ENCODE peak calls at places on chromosomes 11 and 22, in ten cellular contexts. O is ovary; I is IMR-90; G is right atrium auricular region; Q is prostate gland; Z is uterus; X is SJSA1; S is left ventricle myocardium inferior; T is tibial nerve; B is CD8-positive, alpha-beta memory T cell. F is an unnamed sample. For H3K4me1 and H3K27me3, the result is how much of the 10 kb centered on the place peaks cover.

GRCh38 chr11:118008271-118008903 is 22.2 kb downstream of the IL10RA start:
- DNase-seq in O (no peak), S (no peak), Q (no peak), Z (no peak), G (peak), I (no peak), X (no peak), T (no peak), B (no peak), F (no peak)

GRCh38 chr11:101126551-101127347 is 2.9 kb downstream of the PGR start:
- DNase-seq in Q (no peak), T (peak), O (peak), Z (peak), S (peak), G (peak), B (no peak), X (no peak), I (no peak), F (no peak)

GRCh38 chr11:22792497-22792896 is 37.1 kb downstream of the SVIP start:
- DNase-seq in O (no peak), S (no peak), Q (no peak), Z (no peak), T (no peak), G (no peak), B (no peak), I (peak), X (peak), F (peak)

GRCh38 chr22:40709752-40710413 is 30.6 kb downstream of the MCHR1 start:
- DNase-seq in X (no peak), S (peak), O (peak), T (peak), I (peak), Q (no peak), G (peak), B (no peak), Z (peak), F (no peak)

GRCh38 chr11:44003736-44004451 is 43.9 kb upstream of the ACCSL start:
- DNase-seq in T (no peak), Z (no peak), I (no peak), S (no peak), B (no peak), G (peak), Q (no peak), X (peak), O (no peak), F (no peak)

GRCh38 chr22:44181033-44181911 is 547 bp downstream of the PARVG start:
- DNase-seq in G (no peak), Z (no peak), B (peak), Q (no peak), O (no peak), X (peak), I (no peak), S (peak), T (no peak), F (no peak)

GRCh38 chr11:10293423-10294288 is at the start of gene SBF2:
- DNase-seq in S (peak), X (peak), G (peak), Z (peak), I (peak), T (peak), Q (peak), B (peak), O (peak), F (peak)

GRCh38 chr22:37015587-37015878 is 3.7 kb downstream of the TST start:
- DNase-seq in Z (no peak), T (no peak), O (no peak), X (no peak), Q (no peak), B (no peak), S (no peak), G (no peak), I (no peak), F (no peak)

GRCh38 chr22:17085277-17086091 is 684 bp downstream of the IL17RA start:
- DNase-seq in T (no peak), Z (peak), I (no peak), G (no peak), B (peak), Q (no peak), S (peak), O (no peak), X (peak), F (peak)

GRCh38 chr11:64045700-64046099 is 10.0 kb downstream of the FLRT1 start:
- DNase-seq in Z (no peak), X (no peak), T (no peak), Q (no peak), O (no peak), S (no peak), G (no peak), B (no peak), I (no peak), F (no peak)

GRCh38 chr11:11380883-11381282 is 27.8 kb upstream of the CSNK2A3 start:
- DNase-seq in B (no peak), I (no peak), T (no peak), O (no peak), X (no peak), G (no peak), Z (no peak), S (no peak), Q (no peak), F (no peak)

GRCh38 chr11:20759541-20759940 is 90.2 kb downstream of the NELL1 start:
- DNase-seq in X (no peak), T (no peak), I (no peak), Z (no peak), O (no peak), Q (no peak), G (no peak), B (no peak), S (no peak), F (no peak)

GRCh38 chr22:39149915-39150847 is 2.3 kb downstream of the CBX7 start:
- DNase-seq in G (no peak), Q (no peak), I (no peak), Z (no peak), S (no peak), X (no peak), O (peak), B (no peak), T (no peak), F (no peak)
- H3K27ac ChIP-seq in G (peak), Q (peak), I (no peak), Z (peak), S (peak), X (no peak), O (peak), B (no peak), T (peak), F (no peak)

GRCh38 chr22:23223566-23224317 is 43.4 kb downstream of the BCR start:
- DNase-seq in Q (no peak), G (no peak), T (no peak), S (no peak), X (no peak), O (no peak), I (no peak), Z (no peak), B (no peak), F (no peak)
- H3K4me1 ChIP-seq in Q (under half), G (under half), T (under half), S (half or more), X (half or more), O (under half), I (under half), Z (under half), B (half or more), F (under half)

DNA sequence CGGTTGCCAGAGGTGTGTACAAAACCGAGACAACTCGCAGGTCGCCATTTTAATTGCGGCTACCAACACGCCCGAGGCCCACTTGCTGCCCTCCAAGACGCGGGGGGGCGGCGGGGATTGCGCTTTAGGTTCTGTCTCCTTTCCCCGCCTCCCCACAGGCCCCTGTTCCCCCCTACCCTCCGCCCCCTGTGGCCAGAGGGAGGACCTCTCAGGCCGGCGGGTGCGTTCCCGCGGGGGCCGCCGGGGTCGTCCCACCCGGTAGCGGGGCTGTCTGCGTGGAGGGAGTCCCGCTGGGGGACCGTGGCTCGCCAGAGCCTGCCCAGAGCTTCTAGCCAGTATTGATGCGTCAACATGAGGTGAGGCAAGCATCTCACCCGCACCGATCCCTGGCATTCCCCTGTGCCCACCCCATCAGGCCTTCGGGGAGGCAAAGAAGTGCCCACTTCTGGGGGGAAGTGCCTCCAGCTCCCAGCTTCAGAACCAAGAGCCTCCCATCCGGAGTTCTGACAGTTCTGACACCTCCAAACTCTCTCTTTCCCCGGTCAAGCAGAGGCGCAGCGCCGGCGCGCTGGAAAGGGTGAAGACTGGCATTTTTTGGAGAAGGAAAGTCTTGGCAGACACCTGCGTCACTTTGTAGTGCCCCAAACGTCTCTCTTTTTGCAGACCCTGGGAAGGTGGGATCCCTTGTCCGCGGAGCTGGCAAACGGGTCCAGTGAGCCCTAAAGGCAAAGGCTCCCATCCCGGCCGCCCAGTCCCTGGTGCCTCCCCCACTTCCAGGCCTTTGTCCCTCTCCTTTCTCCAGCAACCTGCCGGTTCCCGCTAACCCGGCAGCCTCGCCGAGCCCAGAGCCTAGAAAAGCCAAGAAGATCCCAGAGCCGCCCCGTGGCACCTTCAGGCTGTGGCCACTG is 3.1 kb upstream of the PAX6 start:
- DNase-seq in I (no peak), S (no peak), Q (no peak), T (no peak), G (no peak), B (no peak), X (no peak), Z (no peak), O (no peak), F (no peak)
- H3K27me3 ChIP-seq in I (half or more), S (half or more), Q (half or more), T (under half), G (half or more), B (half or more), X (under half), Z (half or more), O (under half), F (half or more)

DNA sequence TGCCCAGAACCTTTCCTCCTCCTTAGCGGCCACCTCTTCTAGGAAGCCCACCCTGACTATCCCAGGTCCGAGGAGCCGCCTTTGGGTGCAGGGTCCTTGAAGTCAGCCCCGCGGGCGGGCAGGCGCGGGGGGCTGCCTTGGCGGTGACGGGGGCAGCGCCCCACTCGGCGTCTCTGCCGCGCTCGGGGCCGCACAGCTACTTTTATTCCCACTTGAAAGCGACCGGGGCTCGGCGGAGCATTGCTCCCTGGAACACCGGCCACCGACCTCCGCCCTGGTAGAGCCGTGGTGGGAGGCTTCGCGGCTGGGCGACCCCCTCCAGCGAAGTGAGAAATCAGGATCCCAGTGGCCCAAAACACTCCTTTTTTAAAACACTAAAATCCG is 823 bp upstream of the MAPK11 start:
- DNase-seq in T (no peak), I (no peak), O (no peak), X (no peak), Z (no peak), Q (no peak), S (no peak), B (no peak), G (no peak), F (no peak)
- H3K27ac ChIP-seq in T (peak), I (no peak), O (no peak), X (no peak), Z (peak), Q (peak), S (peak), B (no peak), G (peak), F (no peak)

GRCh38 chr11:47950396-47950795 is 30.0 kb upstream of the PTPRJ start:
- DNase-seq in B (peak), I (no peak), O (no peak), T (no peak), G (no peak), Q (no peak), Z (no peak), S (no peak), X (peak), F (no peak)

GRCh38 chr11:47948137-47948536 is 32.2 kb upstream of the PTPRJ start:
- DNase-seq in Q (no peak), X (no peak), I (no peak), T (no peak), B (no peak), Z (no peak), S (no peak), O (no peak), G (no peak), F (no peak)

GRCh38 chr11:47944555-47945128 is 35.7 kb upstream of the PTPRJ start:
- DNase-seq in Z (no peak), Q (no peak), I (no peak), S (no peak), B (no peak), G (no peak), O (no peak), X (no peak), T (no peak), F (peak)

GRCh38 chr11:47943721-47944554 is 36.4 kb upstream of the PTPRJ start:
- DNase-seq in T (no peak), S (no peak), B (no peak), X (no peak), Q (no peak), I (no peak), G (no peak), O (no peak), Z (no peak), F (no peak)

GRCh38 chr11:47946682-47947575 is 33.4 kb upstream of the PTPRJ start:
- DNase-seq in B (no peak), Z (peak), Q (peak), T (peak), I (peak), X (peak), G (peak), S (peak), O (peak), F (peak)
- H3K4me1 ChIP-seq in B (under half), Z (under half), Q (under half), T (under half), I (under half), X (half or more), G (under half), S (under half), O (under half), F (under half)

GRCh38 chr11:61533401-61533800 is 24.9 kb downstream of the LRRC10B start:
- DNase-seq in Q (peak), G (no peak), O (no peak), Z (no peak), T (no peak), I (no peak), B (no peak), X (no peak), S (no peak), F (no peak)

GRCh38 chr11:61533039-61533375 is 24.5 kb downstream of the LRRC10B start:
- DNase-seq in G (no peak), S (no peak), Z (no peak), B (no peak), I (no peak), X (no peak), T (no peak), O (no peak), Q (no peak), F (no peak)

GRCh38 chr11:61529537-61530225 is 21.1 kb downstream of the LRRC10B start:
- DNase-seq in S (peak), Z (no peak), T (peak), I (no peak), G (peak), Q (no peak), X (no peak), O (peak), B (no peak), F (no peak)

GRCh38 chr11:61532136-61533038 is 23.8 kb downstream of the LRRC10B start:
- DNase-seq in O (no peak), S (no peak), G (no peak), B (peak), I (no peak), T (peak), X (no peak), Q (no peak), Z (no peak), F (no peak)

GRCh38 chr11:61531033-61531432 is 22.5 kb downstream of the LRRC10B start:
- DNase-seq in T (no peak), G (no peak), B (no peak), S (no peak), Z (no peak), Q (no peak), X (no peak), O (no peak), I (no peak), F (no peak)
- H3K27me3 ChIP-seq in T (under half), G (under half), B (under half), S (under half), Z (under half), Q (under half), X (half or more), O (under half), I (half or more), F (under half)

DNA sequence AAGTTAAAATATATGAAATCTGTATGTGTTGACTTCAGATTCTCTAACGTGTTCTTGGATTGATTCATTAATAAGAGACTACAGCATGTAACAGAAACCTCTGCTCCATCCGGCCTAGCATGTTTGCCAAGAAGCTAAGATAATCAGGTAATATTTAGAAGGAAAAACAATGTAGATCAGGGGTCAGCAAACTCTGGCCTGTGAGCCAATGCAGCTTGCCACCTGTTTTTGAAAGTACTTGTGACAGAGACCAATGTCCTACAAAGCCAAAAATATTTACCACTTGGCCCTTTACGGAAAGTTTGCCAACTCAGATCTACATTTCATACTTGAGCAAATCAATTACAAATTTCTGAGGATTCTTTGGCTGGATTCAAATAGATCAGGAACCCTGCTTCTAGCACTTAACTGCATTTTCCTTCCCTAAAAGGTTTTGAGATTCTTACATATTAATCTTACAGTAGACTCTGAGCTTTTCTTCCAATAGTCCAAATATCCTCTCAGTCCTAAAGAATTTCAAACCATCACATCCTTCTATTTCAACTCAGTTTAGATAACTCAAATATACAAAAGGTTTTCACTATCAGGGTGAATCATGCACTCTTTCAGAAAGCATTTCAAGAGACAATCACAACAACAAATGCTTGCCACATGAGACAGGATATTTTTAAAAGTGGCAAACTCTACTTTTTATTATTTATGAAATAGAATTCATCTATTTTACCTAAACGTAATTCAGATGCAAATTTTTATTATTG is 29.5 kb downstream of the APOL5 start:
- DNase-seq in S (no peak), I (peak), G (no peak), B (no peak), X (no peak), Q (no peak), O (no peak), T (no peak), Z (no peak), F (no peak)
- H3K27ac ChIP-seq in S (peak), I (peak), G (no peak), B (no peak), X (peak), Q (no peak), O (no peak), T (no peak), Z (no peak), F (no peak)

GRCh38 chr22:46635756-46636155 is 15.6 kb downstream of the GRAMD4 start:
- DNase-seq in Z (no peak), I (no peak), X (no peak), O (no peak), T (no peak), G (no peak), S (no peak), Q (no peak), B (no peak), F (no peak)
- H3K4me1 ChIP-seq in Z (under half), I (under half), X (under half), O (under half), T (under half), G (under half), S (half or more), Q (under half), B (under half), F (under half)